ENCODE peak calls at places on chromosomes 12 and 14, in five cellular contexts. W is K562, J is A549, S is HepG2, T is SK-N-SH. C is an unnamed sample.
A peak's percentile ranks its signal among the peaks of the same experiment; 100 is the strongest.

GRCh38 chr12:64099430-64099829 is 122.7 kb downstream of the KICS2 start:
- DNase-seq in W (no peak), J (peak; percentile 35), S (no peak), T (no peak), C (peak; percentile 70)

GRCh38 chr12:109741970-109742372 is 28.3 kb downstream of the FAM222A start:
- DNase-seq in W (no peak), J (no peak), S (peak; percentile 56), T (peak; percentile 46), C (no peak)

GRCh38 chr12:130192667-130193345 is 30.5 kb downstream of the FZD10 start:
- DNase-seq in W (no peak), J (peak; percentile 12), S (peak; percentile 3), T (no peak), C (no peak)

GRCh38 chr12:12779529-12779928 is 5.9 kb upstream of the APOLD1 start:
- DNase-seq in W (no peak), J (peak; percentile 89), S (peak; percentile 59), T (no peak), C (peak; percentile 95)

GRCh38 chr14:31819281-31819680 is 257.8 kb upstream of the ARHGAP5 start:
- DNase-seq in W (no peak), J (no peak), S (no peak), T (peak; percentile 36), C (no peak)

GRCh38 chr12:121811434-121812319 is 7.9 kb downstream of the SETD1B start:
- DNase-seq in W (peak; percentile 75), J (peak; percentile 72), S (peak; percentile 57), T (peak; percentile 96), C (peak; percentile 67)

GRCh38 chr14:52253503-52253902 is 14.0 kb upstream of the PTGDR start:
- DNase-seq in W (no peak), J (no peak), S (no peak), T (no peak), C (no peak)

GRCh38 chr14:66650491-66650911 is 142.6 kb downstream of the GPHN start:
- DNase-seq in W (no peak), J (no peak), S (no peak), T (no peak), C (peak; percentile 78)

GRCh38 chr12:114626-115211 is 48.2 kb downstream of the IQSEC3 start:
- DNase-seq in W (peak; percentile 34), J (no peak), S (no peak), T (no peak), C (no peak)

GRCh38 chr14:89444536-89445125 is 27.6 kb upstream of the FOXN3 start:
- DNase-seq in W (no peak), J (no peak), S (no peak), T (no peak), C (peak; percentile 21)

GRCh38 chr14:51716610-51717009 is 64.9 kb downstream of the FRMD6 start:
- DNase-seq in W (no peak), J (no peak), S (no peak), T (no peak), C (no peak)

GRCh38 chr14:88533203-88533602 is 21.6 kb downstream of the PTPN21 start:
- DNase-seq in W (no peak), J (no peak), S (no peak), T (no peak), C (no peak)

GRCh38 chr14:89915114-89915878 is 39.2 kb downstream of the EFCAB11 start:
- DNase-seq in W (peak; percentile 52), J (peak; percentile 65), S (peak; percentile 59), T (peak; percentile 50), C (peak; percentile 79)

GRCh38 chr14:28609228-28609828 is 157.3 kb upstream of the FOXG1 start:
- DNase-seq in W (peak; percentile 51), J (peak; percentile 63), S (peak; percentile 58), T (peak; percentile 25), C (peak; percentile 54)

GRCh38 chr14:106395460-106396050 is 869.2 kb downstream of the TMEM121 start:
- DNase-seq in W (no peak), J (no peak), S (no peak), T (no peak), C (no peak)

GRCh38 chr14:96824283-96824682 is 27.1 kb downstream of the VRK1 start:
- DNase-seq in W (no peak), J (no peak), S (no peak), T (no peak), C (no peak)

GRCh38 chr14:100417466-100417865 is 94.3 kb downstream of the SLC25A47 start:
- DNase-seq in W (peak; percentile 81), J (peak; percentile 88), S (peak; percentile 55), T (peak; percentile 85), C (peak; percentile 88)

GRCh38 chr12:12899530-12900380 is 8.4 kb downstream of the GPRC5A start:
- DNase-seq in W (no peak), J (peak; percentile 76), S (no peak), T (no peak), C (peak; percentile 81)

GRCh38 chr12:22234561-22234960 is 99.9 kb downstream of the ST8SIA1 start:
- DNase-seq in W (no peak), J (no peak), S (no peak), T (no peak), C (no peak)

GRCh38 chr14:104334812-104335161 is 196.4 kb downstream of the KIF26A start:
- DNase-seq in W (no peak), J (no peak), S (no peak), T (no peak), C (no peak)

GRCh38 chr14:90301580-90302181 is 30.1 kb downstream of the NRDE2 start:
- DNase-seq in W (peak; percentile 6), J (peak; percentile 62), S (peak; percentile 30), T (peak; percentile 51), C (peak; percentile 76)

GRCh38 chr12:3205742-3206519 is 128.8 kb downstream of the TSPAN9 start:
- DNase-seq in W (no peak), J (no peak), S (no peak), T (no peak), C (peak; percentile 55)

GRCh38 chr12:99370742-99371141 is 276.8 kb upstream of the GARIN6 start:
- DNase-seq in W (no peak), J (no peak), S (no peak), T (no peak), C (no peak)

GRCh38 chr14:39034481-39035296 is 68.3 kb downstream of the SEC23A start:
- DNase-seq in W (peak; percentile 27), J (peak; percentile 22), S (peak; percentile 66), T (peak; percentile 5), C (peak; percentile 53)

GRCh38 chr12:69057742-69058141 is 124.8 kb upstream of the CPM start:
- DNase-seq in W (no peak), J (no peak), S (no peak), T (no peak), C (no peak)

GRCh38 chr14:90423166-90423565 is 26.3 kb downstream of the CALM1 start:
- DNase-seq in W (no peak), J (no peak), S (no peak), T (no peak), C (no peak)

GRCh38 chr14:93103392-93104080 is 12.2 kb downstream of the ITPK1 start:
- DNase-seq in W (no peak), J (no peak), S (no peak), T (peak; percentile 9), C (no peak)

GRCh38 chr12:85182699-85183098 is 97.3 kb upstream of the ALX1 start:
- DNase-seq in W (no peak), J (peak; percentile 82), S (no peak), T (no peak), C (no peak)

GRCh38 chr12:64169999-64170398 is 52.1 kb downstream of the KICS2 start:
- DNase-seq in W (no peak), J (no peak), S (no peak), T (no peak), C (peak; percentile 44)

GRCh38 chr14:92649934-92650545 is 98.4 kb downstream of the LGMN start:
- DNase-seq in W (no peak), J (no peak), S (no peak), T (no peak), C (no peak)

GRCh38 chr12:121172145-121172544 is 37.8 kb upstream of the P2RX4 start:
- DNase-seq in W (no peak), J (no peak), S (no peak), T (no peak), C (no peak)

GRCh38 chr12:22215467-22216253 is 118.8 kb downstream of the ST8SIA1 start:
- DNase-seq in W (no peak), J (no peak), S (no peak), T (no peak), C (no peak)

DNA sequence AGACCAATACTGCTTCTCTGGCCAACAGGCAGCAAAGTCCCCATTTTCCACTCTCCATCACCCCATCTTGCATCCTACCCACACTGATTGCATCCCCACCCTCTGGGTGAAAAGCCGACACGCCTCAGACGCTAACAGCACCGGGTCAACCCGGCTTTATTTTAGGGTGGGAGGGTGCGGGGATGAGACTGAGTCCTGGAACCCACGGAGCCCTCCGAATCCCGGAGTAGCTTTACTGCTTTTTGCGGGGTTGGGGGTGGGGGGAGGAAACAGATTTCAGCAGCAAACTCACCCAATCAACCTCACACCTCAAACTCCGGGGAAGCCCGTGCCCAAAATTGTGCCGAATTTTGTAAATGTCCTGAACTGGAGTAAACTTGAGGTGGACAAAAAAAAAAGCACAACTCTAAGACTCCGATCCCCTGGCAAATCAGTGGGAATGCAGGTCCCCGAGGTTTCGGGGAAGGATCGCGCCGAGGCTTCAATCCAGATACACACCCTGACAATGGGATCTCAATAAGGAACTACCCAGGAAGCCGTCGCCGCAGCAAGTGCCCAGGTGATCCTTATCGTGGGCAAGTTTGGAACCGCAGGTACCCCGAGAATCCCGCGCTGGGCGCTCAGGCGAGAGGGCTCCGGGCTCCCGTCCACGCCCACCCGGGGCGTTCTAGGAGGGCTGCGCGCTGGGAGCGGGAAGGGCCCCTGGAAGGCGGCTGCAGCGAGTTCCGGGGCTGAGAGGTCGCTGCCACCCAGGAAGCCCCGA is 1.1 kb downstream of the GCH1 start:
- DNase-seq in W (no peak), J (peak; percentile 14), S (no peak), T (peak; percentile 48), C (peak; percentile 17)
- TF ChIP-seq MAX in W (no peak), J (no peak), S (no peak), T (no peak), C (no peak)

GRCh38 chr12:108337235-108338223 is 1.6 kb downstream of the CMKLR1 start:
- DNase-seq in W (peak; percentile 96), J (peak; percentile 39), S (peak; percentile 26), T (peak; percentile 72), C (peak; percentile 33)
- TF ChIP-seq MAX in W (no peak), J (no peak), S (no peak), T (no peak), C (no peak)

DNA sequence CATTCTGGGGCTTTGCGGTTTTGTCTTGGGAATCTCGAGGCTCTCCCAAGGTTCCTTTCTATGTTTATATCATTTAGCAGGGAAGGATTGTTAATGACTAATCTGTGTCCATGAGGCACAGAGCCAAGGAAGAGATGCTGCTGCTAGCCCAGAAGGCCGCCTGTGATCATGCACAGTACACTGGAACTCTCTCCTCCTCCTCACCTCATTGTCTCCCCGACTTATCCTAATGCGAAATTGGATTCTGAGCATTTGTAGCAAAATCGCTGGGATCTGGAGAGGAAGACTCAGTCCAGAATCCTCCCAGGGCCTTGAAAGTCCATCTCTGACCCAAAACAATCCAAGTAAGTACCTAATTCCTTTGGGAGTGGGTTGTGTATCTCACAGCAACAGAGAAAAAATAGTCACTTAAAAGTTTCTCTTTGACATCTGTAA is at the start of gene NR1H4:
- DNase-seq in W (no peak), J (peak; percentile 29), S (peak; percentile 32), T (no peak), C (no peak)
- TF ChIP-seq MAX in W (no peak), J (no peak), S (no peak), T (no peak), C (no peak)

DNA sequence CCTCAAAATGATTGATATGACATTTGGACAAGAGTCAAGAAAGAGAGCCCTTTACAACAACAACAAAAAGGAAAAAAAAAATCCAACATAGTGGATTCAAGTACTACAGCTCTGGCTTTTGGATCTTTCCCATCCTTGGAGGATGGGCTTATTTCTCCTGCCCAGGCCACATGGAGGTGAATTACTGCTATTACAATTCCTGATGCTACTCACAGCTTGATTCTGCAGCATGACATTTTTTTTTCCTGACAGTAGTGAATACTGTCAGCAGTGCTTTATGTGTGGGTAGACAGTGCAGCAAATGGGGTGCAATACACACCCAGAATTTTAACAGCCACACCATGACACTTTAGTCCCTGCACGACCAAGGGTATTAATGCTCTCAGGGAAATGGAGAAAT is 42.5 kb upstream of the HSP90B1 start:
- DNase-seq in W (no peak), J (no peak), S (no peak), T (no peak), C (no peak)
- TF ChIP-seq MAX in W (no peak), J (no peak), S (no peak), T (no peak), C (no peak)